ENCODE peak calls at places on chromosomes 2 and 18, in nine cellular contexts. V is tibial nerve; S is IMR-90; R is CD8-positive, alpha-beta memory T cell; N is left lung; Y is heart left ventricle; D is fibroblast of lung; B is Peyer's patch; J is naive thymus-derived CD4-positive, alpha-beta T cell. A is an unnamed sample. For H3K4me1, the result is how much of the 10 kb centered on the place peaks cover.

GRCh38 chr2:30912056-30912455 is 104.8 kb upstream of the CAPN13 start:
- DNase-seq in V (no peak), S (no peak), R (no peak), N (no peak), Y (no peak), D (no peak), B (no peak), J (no peak), A (no peak)

GRCh38 chr2:26846881-26847662 is 860 bp upstream of the DPYSL5 start:
- DNase-seq in V (no peak), S (no peak), R (no peak), N (no peak), Y (no peak), D (no peak), B (no peak), J (peak), A (no peak)

GRCh38 chr2:10120938-10121574 is 1.5 kb upstream of the RRM2 start:
- DNase-seq in V (no peak), S (peak), R (no peak), N (no peak), Y (no peak), D (peak), B (no peak), J (no peak), A (no peak)

GRCh38 chr18:28407681-28408080 is 230.8 kb upstream of the CDH2 start:
- DNase-seq in V (no peak), S (no peak), R (no peak), N (no peak), Y (no peak), D (peak), B (no peak), J (no peak), A (no peak)

GRCh38 chr2:15775753-15776628 is 164.4 kb upstream of the MYCN start:
- DNase-seq in V (no peak), S (no peak), R (no peak), N (no peak), Y (no peak), D (no peak), B (no peak), J (no peak), A (no peak)

GRCh38 chr2:170155022-170155722 is 22.8 kb upstream of the MYO3B start:
- DNase-seq in V (no peak), S (peak), R (no peak), N (no peak), Y (no peak), D (peak), B (no peak), J (no peak), A (no peak)

GRCh38 chr2:128497461-128497860 is 178.8 kb upstream of the HS6ST1 start:
- DNase-seq in V (no peak), S (no peak), R (no peak), N (no peak), Y (no peak), D (no peak), B (peak), J (no peak), A (no peak)

GRCh38 chr18:12989397-12990127 is 1.6 kb upstream of the CEP192 start:
- DNase-seq in V (no peak), S (no peak), R (no peak), N (no peak), Y (no peak), D (no peak), B (no peak), J (no peak), A (no peak)

GRCh38 chr2:19321946-19322345 is 36.5 kb downstream of the OSR1 start:
- DNase-seq in V (no peak), S (peak), R (no peak), N (no peak), Y (no peak), D (peak), B (no peak), J (no peak), A (no peak)

GRCh38 chr2:14219306-14219705 is 413.2 kb upstream of the LRATD1 start:
- DNase-seq in V (no peak), S (no peak), R (no peak), N (no peak), Y (no peak), D (no peak), B (no peak), J (no peak), A (no peak)

GRCh38 chr2:169485650-169486138 is 6.4 kb downstream of the BBS5 start:
- DNase-seq in V (no peak), S (no peak), R (no peak), N (no peak), Y (no peak), D (no peak), B (no peak), J (no peak), A (no peak)

GRCh38 chr2:189751080-189751658 is 11.4 kb downstream of the OSGEPL1 start:
- DNase-seq in V (no peak), S (peak), R (peak), N (no peak), Y (no peak), D (peak), B (no peak), J (peak), A (no peak)

GRCh38 chr2:11708106-11708505 is 38.1 kb upstream of the NTSR2 start:
- DNase-seq in V (no peak), S (no peak), R (no peak), N (no peak), Y (no peak), D (peak), B (no peak), J (no peak), A (no peak)

GRCh38 chr2:159797468-159798375 is at the start of gene CD302:
- DNase-seq in V (peak), S (peak), R (no peak), N (peak), Y (peak), D (peak), B (no peak), J (peak), A (peak)

GRCh38 chr2:3785220-3785889 is 82.0 kb downstream of the DCDC2C start:
- DNase-seq in V (no peak), S (peak), R (no peak), N (no peak), Y (no peak), D (peak), B (no peak), J (no peak), A (no peak)

GRCh38 chr2:230863442-230864121 is 1.2 kb upstream of the ITM2C start:
- DNase-seq in V (no peak), S (no peak), R (no peak), N (no peak), Y (no peak), D (no peak), B (no peak), J (no peak), A (no peak)

DNA sequence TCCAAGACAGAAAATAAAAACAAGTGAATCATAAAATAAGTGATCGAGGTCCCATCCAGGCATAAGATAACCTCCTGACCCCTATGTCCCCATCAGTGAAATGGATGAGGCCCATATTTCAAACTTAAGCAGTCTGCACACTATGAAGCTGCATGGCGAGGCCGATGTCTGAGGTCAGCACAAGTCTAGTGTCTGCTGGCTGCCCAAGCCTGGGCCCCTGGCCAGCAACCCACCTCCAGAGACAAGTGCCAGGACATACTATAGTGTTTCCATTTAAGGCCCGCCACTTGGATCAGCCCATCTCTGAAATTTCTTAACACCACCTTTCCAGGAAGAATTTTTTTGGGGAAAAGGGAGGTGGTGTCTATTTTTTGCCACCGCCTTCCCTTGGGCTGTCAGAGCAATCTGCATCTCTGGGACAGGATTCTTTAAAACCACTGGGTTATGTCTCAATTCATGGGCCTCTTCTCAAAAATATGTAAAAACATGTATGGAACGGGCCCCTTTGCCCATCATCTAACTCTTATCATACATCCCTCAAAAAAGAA is 1.8 kb downstream of the ACVR1 start:
- DNase-seq in V (no peak), S (no peak), R (no peak), N (no peak), Y (peak), D (peak), B (no peak), J (no peak), A (no peak)
- H3K4me3 ChIP-seq in V (peak), S (peak), R (peak), N (peak), Y (peak), D (peak), B (peak), J (no peak), A (peak)

GRCh38 chr2:206804326-206804725 is 38.9 kb downstream of the FASTKD2 start:
- DNase-seq in V (no peak), S (no peak), R (no peak), N (no peak), Y (no peak), D (peak), B (no peak), J (no peak), A (no peak)
- H3K4me1 ChIP-seq in V (under half), S (under half), R (under half), N (under half), Y (under half), D (under half), B (under half), J (under half), A (under half)

GRCh38 chr18:48723837-48724236 is 185.0 kb downstream of the CTIF start:
- DNase-seq in V (no peak), S (no peak), R (no peak), N (no peak), Y (no peak), D (no peak), B (no peak), J (no peak), A (no peak)
- H3K4me3 ChIP-seq in V (no peak), S (no peak), R (no peak), N (no peak), Y (no peak), D (no peak), B (no peak), J (no peak), A (no peak)

GRCh38 chr18:9140984-9141383 is 4.4 kb downstream of the ANKRD12 start:
- DNase-seq in V (no peak), S (no peak), R (no peak), N (no peak), Y (no peak), D (no peak), B (no peak), J (no peak), A (no peak)
- H3K4me1 ChIP-seq in V (half or more), S (under half), R (half or more), N (under half), Y (half or more), D (under half), B (under half), J (half or more), A (under half)

DNA sequence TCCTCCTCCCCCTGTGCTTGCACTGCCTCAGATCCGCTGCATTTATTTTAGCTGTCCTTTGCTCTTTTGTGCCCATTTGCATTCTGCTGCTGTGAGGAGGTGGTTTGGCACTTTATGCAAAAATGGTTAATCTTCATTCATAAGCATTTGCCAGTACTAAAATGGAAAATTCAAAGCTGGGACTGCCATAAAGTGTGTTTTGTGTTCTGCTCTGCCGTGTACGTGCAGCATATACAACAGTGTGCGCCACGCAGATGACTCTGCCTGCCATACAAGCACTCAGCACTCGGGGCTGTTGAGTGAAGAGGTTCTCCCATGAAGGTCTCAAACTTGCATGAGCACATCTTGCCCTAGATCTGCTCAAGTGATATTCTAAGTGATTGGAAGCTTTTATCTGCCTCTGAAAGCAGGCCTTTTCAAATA is 73.7 kb downstream of the SPATS2L start:
- DNase-seq in V (no peak), S (peak), R (no peak), N (peak), Y (no peak), D (peak), B (no peak), J (no peak), A (no peak)
- H3K4me3 ChIP-seq in V (no peak), S (no peak), R (no peak), N (no peak), Y (no peak), D (no peak), B (peak), J (no peak), A (no peak)

A was measured in tibial artery.